ENCODE peak calls at places on chromosomes 12 and 14, in seven cellular contexts. A, W, B, Z, V, N and P are unnamed samples.
A peak's percentile ranks its signal among the peaks of the same experiment; 100 is the strongest.

GRCh38 chr12:12908252-12908651 is 16.9 kb downstream of the GPRC5A start:
- DNase-seq in A (no peak), W (no peak), B (peak; percentile 45), Z (no peak), V (no peak), N (no peak), P (no peak)

GRCh38 chr14:24338843-24339242 is 948 bp downstream of the RIPK3 start:
- DNase-seq in A (no peak), W (no peak), B (no peak), Z (no peak), V (no peak), N (no peak), P (no peak)

GRCh38 chr14:36256131-36256801 is 64.2 kb downstream of the MBIP start:
- DNase-seq in A (no peak), W (no peak), B (no peak), Z (peak; percentile 42), V (peak; percentile 47), N (no peak), P (peak; percentile 37)

GRCh38 chr12:49868952-49869815 is 26.3 kb upstream of the BCDIN3D start:
- DNase-seq in A (peak; percentile 67), W (no peak), B (peak; percentile 90), Z (peak; percentile 79), V (peak; percentile 88), N (peak; percentile 82), P (peak; percentile 100)

GRCh38 chr12:112096667-112097066 is 11.9 kb downstream of the NAA25 start:
- DNase-seq in A (no peak), W (no peak), B (no peak), Z (peak; percentile 44), V (peak; percentile 90), N (peak; percentile 62), P (peak; percentile 49)

GRCh38 chr12:131249291-131250027 is 295.8 kb downstream of the ADGRD1 start:
- DNase-seq in A (no peak), W (no peak), B (peak; percentile 76), Z (no peak), V (peak; percentile 1), N (no peak), P (no peak)

GRCh38 chr12:47997321-47997720 is 7.0 kb downstream of the COL2A1 start:
- DNase-seq in A (no peak), W (no peak), B (peak; percentile 23), Z (no peak), V (no peak), N (no peak), P (no peak)

GRCh38 chr12:2259368-2259767 is 206.6 kb downstream of the CACNA1C start:
- DNase-seq in A (no peak), W (no peak), B (no peak), Z (no peak), V (no peak), N (no peak), P (no peak)

GRCh38 chr12:121786441-121786825 is 7.1 kb downstream of the RHOF start:
- DNase-seq in A (peak; percentile 44), W (no peak), B (no peak), Z (peak; percentile 91), V (peak; percentile 94), N (peak; percentile 67), P (peak; percentile 87)

GRCh38 chr12:10720974-10721565 is 2.1 kb downstream of the YBX3 start:
- DNase-seq in A (no peak), W (no peak), B (no peak), Z (no peak), V (no peak), N (no peak), P (peak; percentile 33)

GRCh38 chr12:105166736-105167135 is 59.2 kb downstream of the WASHC4 start:
- DNase-seq in A (no peak), W (no peak), B (no peak), Z (peak; percentile 52), V (peak; percentile 66), N (no peak), P (peak; percentile 11)

GRCh38 chr12:95820096-95820703 is 29.6 kb upstream of the NTN4 start:
- DNase-seq in A (peak; percentile 42), W (no peak), B (no peak), Z (peak; percentile 55), V (peak; percentile 66), N (peak; percentile 57), P (peak; percentile 79)

GRCh38 chr14:71193663-71194062 is 286.4 kb downstream of the PCNX1 start:
- DNase-seq in A (no peak), W (no peak), B (no peak), Z (no peak), V (no peak), N (no peak), P (no peak)

GRCh38 chr12:43294147-43294546 is 257.9 kb downstream of the ADAMTS20 start:
- DNase-seq in A (no peak), W (no peak), B (no peak), Z (no peak), V (no peak), N (no peak), P (no peak)
- TF ChIP-seq CTCF in A (no peak), W (no peak), B (no peak), Z (no peak), V (no peak), N (no peak), P (no peak)

GRCh38 chr12:65308601-65309071 is 30.2 kb downstream of the MSRB3 start:
- DNase-seq in A (no peak), W (no peak), B (no peak), Z (peak; percentile 85), V (peak; percentile 65), N (no peak), P (peak; percentile 72)

GRCh38 chr12:65306229-65306602 is 27.7 kb downstream of the MSRB3 start:
- DNase-seq in A (no peak), W (no peak), B (no peak), Z (no peak), V (peak; percentile 5), N (no peak), P (no peak)

GRCh38 chr12:65305346-65305950 is 27.0 kb downstream of the MSRB3 start:
- DNase-seq in A (no peak), W (no peak), B (no peak), Z (no peak), V (no peak), N (no peak), P (no peak)

GRCh38 chr12:65308001-65308400 is 29.5 kb downstream of the MSRB3 start:
- DNase-seq in A (no peak), W (no peak), B (no peak), Z (no peak), V (peak; percentile 33), N (no peak), P (peak; percentile 32)

GRCh38 chr12:65306603-65307501 is 28.4 kb downstream of the MSRB3 start:
- DNase-seq in A (no peak), W (no peak), B (no peak), Z (peak; percentile 45), V (peak; percentile 74), N (peak; percentile 69), P (peak; percentile 76)
- TF ChIP-seq CTCF in A (peak; percentile 32), W (no peak), B (no peak), Z (peak; percentile 74), V (peak; percentile 76), N (peak; percentile 71), P (peak; percentile 61)

GRCh38 chr12:39351153-39351552 is 91.8 kb downstream of the KIF21A start:
- DNase-seq in A (no peak), W (no peak), B (no peak), Z (no peak), V (no peak), N (no peak), P (no peak)

GRCh38 chr12:39357046-39357445 is 85.9 kb downstream of the KIF21A start:
- DNase-seq in A (no peak), W (no peak), B (no peak), Z (no peak), V (no peak), N (no peak), P (no peak)

GRCh38 chr12:39355841-39356240 is 87.1 kb downstream of the KIF21A start:
- DNase-seq in A (no peak), W (no peak), B (no peak), Z (no peak), V (no peak), N (no peak), P (no peak)

GRCh38 chr12:39352470-39352869 is 90.5 kb downstream of the KIF21A start:
- DNase-seq in A (no peak), W (no peak), B (no peak), Z (no peak), V (no peak), N (no peak), P (no peak)

GRCh38 chr12:39354955-39355354 is 88.0 kb downstream of the KIF21A start:
- DNase-seq in A (no peak), W (no peak), B (no peak), Z (no peak), V (no peak), N (no peak), P (no peak)
- TF ChIP-seq CTCF in A (no peak), W (no peak), B (no peak), Z (no peak), V (no peak), N (no peak), P (no peak)

GRCh38 chr14:69154779-69155178 is 1.9 kb upstream of the DCAF5 start:
- DNase-seq in A (peak; percentile 39), W (no peak), B (no peak), Z (no peak), V (no peak), N (no peak), P (peak; percentile 50)
- TF ChIP-seq CTCF in A (no peak), W (no peak), B (no peak), Z (no peak), V (no peak), N (no peak), P (no peak)

DNA sequence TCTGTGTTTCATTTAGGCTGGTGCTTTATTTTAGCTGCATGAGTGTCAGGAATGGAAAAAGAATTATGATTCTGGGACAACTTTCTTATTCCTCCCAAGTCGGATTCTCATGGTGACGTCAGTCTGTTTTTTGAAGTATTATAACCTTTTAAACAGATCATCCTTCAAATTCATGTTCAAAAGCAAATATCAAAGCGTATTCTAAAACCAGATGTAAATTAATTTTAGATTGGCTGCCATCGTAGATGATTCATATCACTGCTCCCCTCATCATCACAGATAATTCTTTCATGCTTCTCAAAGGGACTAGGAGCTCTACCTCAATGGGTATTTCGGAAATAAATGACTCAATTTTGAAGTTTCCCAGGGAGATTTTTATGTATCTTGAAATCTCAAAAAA is 15.1 kb downstream of the FNTB start:
- DNase-seq in A (no peak), W (no peak), B (no peak), Z (peak; percentile 36), V (peak; percentile 45), N (no peak), P (no peak)
- TF ChIP-seq CTCF in A (no peak), W (no peak), B (no peak), Z (no peak), V (no peak), N (no peak), P (no peak)

GRCh38 chr12:52327830-52328500 is 6.8 kb upstream of the KRT83 start:
- DNase-seq in A (no peak), W (no peak), B (no peak), Z (no peak), V (no peak), N (no peak), P (no peak)
- TF ChIP-seq CTCF in A (no peak), W (no peak), B (no peak), Z (no peak), V (no peak), N (no peak), P (no peak)

GRCh38 chr12:401235-402126 is at the start of gene CCDC77:
- DNase-seq in A (peak; percentile 84), W (peak; percentile 92), B (peak; percentile 95), Z (peak; percentile 86), V (peak; percentile 89), N (peak; percentile 90), P (peak; percentile 91)
- TF ChIP-seq CTCF in A (no peak), W (no peak), B (no peak), Z (peak; percentile 35), V (peak; percentile 20), N (peak; percentile 35), P (peak; percentile 29)